ENCODE peak calls at places on chromosomes 12 and 14, in four cellular contexts. I is CD8-positive, alpha-beta T cell; V is heart left ventricle; K is psoas muscle. E is an unnamed sample. For H3K4me1, the result is how much of the 10 kb centered on the place peaks cover.

GRCh38 chr14:104460920-104461651 is 118.5 kb upstream of the C14orf180 start:
- DNase-seq in I (no peak), V (no peak), K (no peak), E (peak)

GRCh38 chr14:33480589-33481184 is 470.2 kb downstream of the EGLN3 start:
- DNase-seq in I (no peak), V (no peak), K (no peak), E (no peak)

GRCh38 chr12:131112690-131113290 is 159.1 kb downstream of the ADGRD1 start:
- DNase-seq in I (no peak), V (no peak), K (peak), E (peak)

GRCh38 chr14:31241450-31242114 is 34.0 kb upstream of the HECTD1 start:
- DNase-seq in I (no peak), V (no peak), K (no peak), E (no peak)

GRCh38 chr14:22460461-22461195 is 128.4 kb downstream of the DAD1 start:
- DNase-seq in I (no peak), V (no peak), K (no peak), E (no peak)

GRCh38 chr12:508795-509194 is 49.1 kb downstream of the B4GALNT3 start:
- DNase-seq in I (no peak), V (no peak), K (no peak), E (no peak)

GRCh38 chr14:90060965-90061848 is 587 bp upstream of the KCNK13 start:
- DNase-seq in I (no peak), V (no peak), K (no peak), E (no peak)

GRCh38 chr14:105247715-105248367 is 492 bp upstream of the BTBD6 start:
- DNase-seq in I (no peak), V (no peak), K (peak), E (peak)

GRCh38 chr14:104082807-104083206 is 2.7 kb upstream of the ASPG start:
- DNase-seq in I (peak), V (peak), K (peak), E (peak)

GRCh38 chr12:111998015-111998414 is 14.9 kb downstream of the TMEM116 start:
- DNase-seq in I (no peak), V (no peak), K (no peak), E (no peak)

GRCh38 chr12:3110579-3110978 is 33.4 kb downstream of the TSPAN9 start:
- DNase-seq in I (no peak), V (no peak), K (no peak), E (no peak)

GRCh38 chr14:85762523-85762922 is 232.6 kb downstream of the FLRT2 start:
- DNase-seq in I (no peak), V (no peak), K (no peak), E (no peak)

GRCh38 chr12:46609281-46609623 is 216.5 kb downstream of the SLC38A4 start:
- DNase-seq in I (no peak), V (no peak), K (no peak), E (no peak)

GRCh38 chr12:8702159-8702558 is 4.4 kb downstream of the RIMKLB start:
- DNase-seq in I (no peak), V (no peak), K (no peak), E (no peak)

GRCh38 chr12:76020731-76021672 is 10.6 kb downstream of the PHLDA1 start:
- DNase-seq in I (peak), V (no peak), K (no peak), E (no peak)

GRCh38 chr12:78040111-78040510 is 209.4 kb downstream of the NAV3 start:
- DNase-seq in I (no peak), V (no peak), K (no peak), E (no peak)

GRCh38 chr12:78038986-78039385 is 208.3 kb downstream of the NAV3 start:
- DNase-seq in I (no peak), V (no peak), K (no peak), E (no peak)

GRCh38 chr12:78036889-78037288 is 206.2 kb downstream of the NAV3 start:
- DNase-seq in I (no peak), V (no peak), K (peak), E (no peak)

GRCh38 chr12:78037707-78038106 is 207.0 kb downstream of the NAV3 start:
- DNase-seq in I (no peak), V (no peak), K (no peak), E (no peak)

GRCh38 chr12:78038541-78038940 is 207.8 kb downstream of the NAV3 start:
- DNase-seq in I (no peak), V (no peak), K (no peak), E (no peak)
- H3K27ac ChIP-seq in I (no peak), V (no peak), K (no peak), E (no peak)

GRCh38 chr14:68785817-68786490 is 6.9 kb downstream of the ZFP36L1 start:
- DNase-seq in I (peak), V (peak), K (no peak), E (no peak)
- H3K4me1 ChIP-seq in I (half or more), V (half or more), K (under half), E (half or more)

GRCh38 chr14:73744175-73744867 is 30.1 kb upstream of the PNMA1 start:
- DNase-seq in I (no peak), V (no peak), K (no peak), E (no peak)

GRCh38 chr14:73741876-73742519 is 27.8 kb upstream of the PNMA1 start:
- DNase-seq in I (peak), V (peak), K (no peak), E (no peak)

GRCh38 chr14:73743431-73743931 is 29.3 kb upstream of the PNMA1 start:
- DNase-seq in I (peak), V (peak), K (peak), E (peak)

GRCh38 chr14:73741386-73741875 is 27.2 kb upstream of the PNMA1 start:
- DNase-seq in I (peak), V (peak), K (peak), E (peak)

DNA sequence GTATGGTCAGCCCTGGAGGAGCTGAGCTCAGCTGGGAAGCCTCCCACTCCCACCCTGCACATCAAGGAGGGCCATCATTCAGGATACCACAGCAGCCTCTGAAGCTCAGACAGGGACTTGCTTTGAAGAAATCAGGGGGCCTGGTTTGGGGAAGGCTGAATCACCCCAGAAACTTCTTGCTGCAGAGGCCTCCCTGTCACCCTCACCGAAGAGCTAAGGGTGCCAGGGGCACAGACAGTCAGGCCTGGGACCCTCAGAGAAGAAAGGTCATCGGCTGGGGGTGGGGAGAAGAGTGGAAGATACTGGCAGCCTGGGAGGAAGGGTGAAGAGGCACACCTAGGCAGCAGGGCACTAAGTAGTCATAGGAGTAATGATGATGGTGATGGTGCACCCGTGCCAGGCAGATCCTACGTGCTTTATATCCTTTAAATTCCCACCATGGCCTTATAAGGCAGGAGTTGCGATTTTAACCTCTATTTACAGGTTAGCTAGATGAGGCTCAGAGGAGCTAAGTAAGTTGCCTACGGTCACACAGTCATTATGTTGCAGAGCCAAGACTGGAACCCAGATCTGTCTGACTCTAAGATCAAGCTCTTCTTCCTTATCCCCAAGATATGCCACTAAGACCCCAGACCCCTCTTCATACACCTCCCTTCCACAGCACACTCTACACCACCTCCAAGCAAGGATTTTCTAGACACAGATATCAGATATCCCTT is 28.5 kb upstream of the PNMA1 start:
- DNase-seq in I (no peak), V (no peak), K (no peak), E (no peak)
- H3K4me3 ChIP-seq in I (peak), V (no peak), K (no peak), E (no peak)

GRCh38 chr12:124609041-124609984 is 41.9 kb upstream of the NCOR2 start:
- DNase-seq in I (peak), V (peak), K (peak), E (peak)
- H3K27ac ChIP-seq in I (no peak), V (no peak), K (no peak), E (peak)

DNA sequence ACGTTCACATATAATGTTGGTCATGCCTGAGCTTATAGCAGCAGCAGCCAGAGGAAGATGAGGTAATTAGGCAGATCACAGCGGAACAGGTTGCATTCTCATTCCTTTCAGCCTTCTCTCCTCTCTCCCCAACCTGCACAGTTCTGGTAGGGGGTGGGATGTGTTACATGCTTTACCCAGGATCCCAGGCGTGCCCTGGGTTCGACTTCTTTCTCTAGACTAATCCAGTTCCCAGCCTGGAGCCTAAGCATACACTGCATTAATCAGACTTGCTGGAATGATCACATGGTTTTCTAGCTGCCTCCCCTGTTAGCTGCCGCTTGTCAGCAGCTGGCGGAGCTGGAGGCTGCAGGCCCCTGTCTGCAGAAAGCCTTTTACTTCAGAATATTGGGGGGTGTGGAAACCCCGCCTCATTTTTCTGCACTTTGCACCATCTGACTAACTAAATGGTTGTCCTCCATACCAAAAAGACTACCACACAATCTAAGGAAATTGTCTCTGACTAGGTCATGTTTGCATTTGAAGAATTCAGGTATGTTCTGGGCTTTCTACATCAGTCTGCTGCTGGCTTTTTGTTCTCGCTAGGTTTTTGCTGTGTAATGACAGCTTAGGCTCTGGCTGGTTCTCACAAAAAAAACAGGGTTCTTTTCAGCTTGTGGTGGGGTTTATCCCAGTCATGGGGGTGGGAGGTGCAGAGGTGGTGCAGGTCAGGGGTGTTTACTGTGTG is 45.9 kb upstream of the EVL start:
- DNase-seq in I (no peak), V (peak), K (no peak), E (no peak)
- H3K4me1 ChIP-seq in I (under half), V (half or more), K (under half), E (under half)

GRCh38 chr14:57865066-57865449 is 834 bp downstream of the SLC35F4 start:
- DNase-seq in I (no peak), V (no peak), K (no peak), E (no peak)
- H3K4me3 ChIP-seq in I (no peak), V (no peak), K (no peak), E (no peak)

DNA sequence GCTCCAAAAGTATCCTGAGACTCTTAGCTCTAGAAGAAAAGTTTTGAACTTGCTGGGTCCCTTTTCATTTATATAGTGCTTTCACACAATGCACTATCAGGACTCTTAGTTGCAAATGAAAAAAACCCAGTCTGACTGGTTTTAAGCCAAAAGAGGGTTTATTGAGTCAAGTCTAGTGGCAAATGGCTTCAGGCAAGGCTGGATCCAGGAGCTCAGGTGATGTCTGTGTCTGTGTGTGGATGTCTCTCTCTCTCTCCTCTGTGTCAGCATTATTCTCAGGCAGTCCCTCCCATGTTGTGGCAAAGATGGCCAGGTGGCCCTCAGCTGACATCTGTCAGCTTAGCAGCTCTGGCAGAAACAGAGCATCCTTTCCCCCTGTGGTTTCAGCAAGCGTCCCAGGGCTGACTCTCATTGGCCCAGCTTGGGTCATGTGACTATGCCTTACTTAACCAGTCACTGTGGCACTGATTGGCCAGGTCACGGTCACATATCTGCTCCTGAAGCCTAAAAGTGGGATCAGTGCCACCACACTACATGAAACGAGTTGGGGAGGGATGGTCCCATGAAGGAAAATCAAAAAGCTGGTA is 6.2 kb downstream of the TMEM120B start:
- DNase-seq in I (no peak), V (no peak), K (peak), E (no peak)
- H3K27ac ChIP-seq in I (no peak), V (no peak), K (peak), E (no peak)

GRCh38 chr14:55105991-55106390 is 23.1 kb upstream of the LGALS3 start:
- DNase-seq in I (no peak), V (no peak), K (no peak), E (no peak)
- H3K4me1 ChIP-seq in I (under half), V (half or more), K (under half), E (half or more)

DNA sequence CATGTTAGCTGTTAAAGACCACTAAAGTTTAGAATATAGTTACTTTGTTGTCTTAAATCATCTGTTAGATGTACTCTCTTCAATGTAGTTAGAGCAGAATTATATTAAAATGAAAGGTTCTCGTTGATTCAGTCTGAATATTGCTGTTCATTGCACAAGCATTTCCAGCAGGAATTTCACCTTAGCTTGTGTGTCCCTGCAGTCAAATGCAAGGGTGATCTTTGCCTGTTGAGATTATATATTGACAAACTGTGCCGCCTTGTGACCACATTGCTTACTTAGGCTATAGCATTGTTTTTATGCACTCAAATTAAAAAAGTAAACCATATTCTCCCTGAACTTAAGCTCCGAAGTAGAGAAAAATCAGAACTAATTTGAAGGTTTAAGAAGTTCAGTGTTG is 39.5 kb downstream of the ATP2A2 start:
- DNase-seq in I (no peak), V (no peak), K (no peak), E (no peak)
- H3K4me3 ChIP-seq in I (no peak), V (no peak), K (no peak), E (no peak)

GRCh38 chr12:42585175-42585845 is 4.2 kb downstream of the PRICKLE1 start:
- DNase-seq in I (no peak), V (no peak), K (no peak), E (no peak)
- H3K27ac ChIP-seq in I (no peak), V (no peak), K (no peak), E (no peak)